ENCODE peak calls at places on chromosomes 11 and 22, in six cellular contexts. T is K562, R is heart left ventricle, A is Panc1, L is adrenal gland, B is colonic mucosa. W is an unnamed sample.

GRCh38 chr11:13276852-13277718 is 505 bp upstream of the BMAL1 start:
- DNase-seq in B (peak; percentile 96), L (peak; percentile 99), R (peak; percentile 98), A (peak; percentile 64), T (peak; percentile 91), W (peak; percentile 98)

GRCh38 chr22:43707650-43708049 is 104.5 kb downstream of the EFCAB6 start:
- DNase-seq in B (no peak), R (no peak), A (peak; percentile 46), T (no peak), L (no peak), W (no peak)

GRCh38 chr11:47992959-47993820 is 12.8 kb downstream of the PTPRJ start:
- DNase-seq in L (no peak), T (peak; percentile 66), A (peak; percentile 78), B (no peak), R (no peak), W (no peak)

GRCh38 chr22:44214187-44214586 is 33.5 kb downstream of the PARVG start:
- DNase-seq in R (no peak), B (no peak), T (no peak), L (no peak), A (no peak), W (no peak)

GRCh38 chr11:123483058-123483457 is 53.0 kb downstream of the GRAMD1B start:
- DNase-seq in L (no peak), T (no peak), B (no peak), A (no peak), R (no peak), W (no peak)

GRCh38 chr11:116275634-116276033 is 497.2 kb downstream of the BUD13 start:
- DNase-seq in B (no peak), R (no peak), T (no peak), L (peak; percentile 26), A (no peak), W (no peak)

GRCh38 chr22:42343551-42344081 is 73.2 kb upstream of the TCF20 start:
- DNase-seq in A (no peak), L (no peak), T (peak; percentile 84), R (no peak), B (no peak), W (no peak)

GRCh38 chr11:7964873-7965272 is 374 bp downstream of the NLRP10 start:
- DNase-seq in B (no peak), R (no peak), T (no peak), A (no peak), L (no peak), W (no peak)

GRCh38 chr11:83881428-83881827 is 595.3 kb upstream of the CCDC90B start:
- DNase-seq in B (no peak), A (no peak), T (no peak), R (no peak), L (no peak), W (no peak)

GRCh38 chr11:100687630-100688395 is 725 bp downstream of the ARHGAP42 start:
- DNase-seq in B (peak; percentile 71), A (peak; percentile 75), T (peak; percentile 35), L (peak; percentile 58), R (peak; percentile 57), W (peak; percentile 44)

GRCh38 chr11:8206251-8207079 is 37.6 kb upstream of the RIC3 start:
- DNase-seq in R (peak; percentile 47), T (peak; percentile 91), B (peak; percentile 32), L (peak; percentile 53), A (no peak), W (peak; percentile 65)

GRCh38 chr11:61763930-61764605 is 11.6 kb downstream of the MYRF start:
- DNase-seq in L (no peak), B (no peak), R (no peak), T (no peak), A (no peak), W (no peak)
- H3K4me1 ChIP-seq in L (no peaks in the 10 kb centered on the region), B (no peaks in the 10 kb centered on the region), R (no peaks in the 10 kb centered on the region), T (peaks cover 12% of the 10 kb centered on the region), A (peaks cover 7% of the 10 kb centered on the region), W (peaks cover 30% of the 10 kb centered on the region)

GRCh38 chr11:35155677-35156076 is 16.7 kb downstream of the CD44 start:
- DNase-seq in A (no peak), R (no peak), B (no peak), L (no peak), T (no peak), W (no peak)
- H3K27ac ChIP-seq in A (peak overlapping the region; percentile 97), R (no peak overlapping the region), B (no peak overlapping the region), L (no peak overlapping the region), T (no peak overlapping the region), W (no peak overlapping the region)

DNA sequence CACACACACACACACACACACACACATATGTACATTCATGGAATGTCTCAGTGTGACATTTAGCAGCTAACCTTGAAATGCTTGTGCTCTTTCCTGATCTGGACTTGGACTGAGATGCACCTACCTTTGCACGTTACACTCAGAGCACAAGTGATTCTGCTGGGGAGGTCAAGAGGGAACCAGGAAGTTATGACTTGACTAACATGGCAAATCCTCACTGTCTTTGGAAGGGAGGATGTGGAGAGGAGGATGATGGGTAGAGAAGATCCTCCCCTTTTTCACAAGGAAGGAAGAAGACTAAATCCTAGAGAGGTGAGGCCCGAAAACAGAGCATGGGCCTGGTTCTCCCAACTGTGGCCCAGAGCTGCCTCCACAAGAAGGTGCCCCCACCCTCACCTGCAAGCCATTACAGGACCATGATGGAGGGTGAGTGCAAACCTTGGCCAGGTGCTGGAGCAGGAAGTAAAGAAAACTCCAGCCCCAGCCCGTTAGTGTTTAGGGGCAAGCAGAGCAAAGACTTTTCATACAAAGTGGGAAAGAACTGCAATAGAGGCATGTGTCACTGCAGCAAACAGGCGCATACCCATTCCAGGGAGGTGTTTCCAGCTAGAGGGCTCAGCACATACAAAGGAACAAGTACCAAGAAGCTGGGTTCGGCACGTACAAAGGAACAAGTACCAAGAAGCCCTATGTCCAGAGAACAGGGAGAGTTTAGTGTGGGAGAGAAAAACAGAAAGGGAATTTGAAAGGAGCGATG is 26.4 kb downstream of the SCN4B start:
- DNase-seq in B (no peak), T (no peak), L (no peak), A (no peak), R (no peak), W (no peak)
- H3K4me1 ChIP-seq in B (no peaks in the 10 kb centered on the region), T (no peaks in the 10 kb centered on the region), L (peaks cover 10% of the 10 kb centered on the region), A (no peaks in the 10 kb centered on the region), R (no peaks in the 10 kb centered on the region), W (no peaks in the 10 kb centered on the region)

GRCh38 chr11:44171518-44171917 is 76.0 kb downstream of the EXT2 start:
- DNase-seq in R (no peak), T (no peak), L (no peak), B (no peak), A (no peak), W (no peak)

GRCh38 chr11:44177905-44178304 is 82.4 kb downstream of the EXT2 start:
- DNase-seq in B (no peak), A (no peak), L (no peak), T (no peak), R (no peak), W (no peak)

GRCh38 chr11:44172966-44173365 is 77.5 kb downstream of the EXT2 start:
- DNase-seq in L (no peak), R (no peak), A (no peak), B (no peak), T (no peak), W (no peak)

GRCh38 chr11:44176541-44177213 is 81.2 kb downstream of the EXT2 start:
- DNase-seq in T (no peak), A (no peak), R (no peak), L (peak; percentile 15), B (no peak), W (no peak)

GRCh38 chr11:44174846-44175245 is 79.4 kb downstream of the EXT2 start:
- DNase-seq in A (no peak), T (no peak), L (no peak), B (no peak), R (no peak), W (no peak)
- H3K27ac ChIP-seq in A (no peak overlapping the region), T (no peak overlapping the region), L (no peak overlapping the region), B (no peak overlapping the region), R (no peak overlapping the region), W (no peak overlapping the region)

W was measured in body of pancreas.